ENCODE peak calls at places on chromosomes 2 and 18, in four cellular contexts. One of them, this sample, is unnamed.
A peak's percentile ranks its signal among the peaks of the same experiment; 100 is the strongest.

GRCh38 chr2:46257476-46257875 is 39.7 kb upstream of the EPAS1 start:
- DNase-seq in A549: no peak
- DNase-seq in HepG2: no peak
- DNase-seq in WTC11: no peak
- DNase-seq in this sample: no peak

GRCh38 chr18:56641714-56642331 is 3.4 kb upstream of the TXNL1 start:
- DNase-seq in A549: peak; percentile 13
- DNase-seq in HepG2: peak; percentile 71
- DNase-seq in WTC11: no peak
- DNase-seq in this sample: no peak

GRCh38 chr2:126059379-126059778 is 596.6 kb upstream of the GYPC start:
- DNase-seq in A549: no peak
- DNase-seq in HepG2: no peak
- DNase-seq in WTC11: no peak
- DNase-seq in this sample: no peak

GRCh38 chr2:163877316-163877715 is 141.5 kb upstream of the FIGN start:
- DNase-seq in A549: no peak
- DNase-seq in HepG2: no peak
- DNase-seq in WTC11: no peak
- DNase-seq in this sample: no peak

GRCh38 chr2:240959214-240959940 is 39.0 kb upstream of the SNED1 start:
- DNase-seq in A549: no peak
- DNase-seq in HepG2: no peak
- DNase-seq in WTC11: no peak
- DNase-seq in this sample: no peak

GRCh38 chr2:150011336-150011735 is 423.8 kb upstream of the MMADHC start:
- DNase-seq in A549: no peak
- DNase-seq in HepG2: no peak
- DNase-seq in WTC11: no peak
- DNase-seq in this sample: no peak

GRCh38 chr2:11746807-11747459 is 501 bp downstream of the LPIN1 start:
- DNase-seq in A549: peak; percentile 35
- DNase-seq in HepG2: peak; percentile 57
- DNase-seq in WTC11: peak; percentile 41
- DNase-seq in this sample: no peak

GRCh38 chr18:7157760-7158159 is 40.2 kb upstream of the LAMA1 start:
- DNase-seq in A549: no peak
- DNase-seq in HepG2: no peak
- DNase-seq in WTC11: no peak
- DNase-seq in this sample: no peak

GRCh38 chr2:23565374-23565773 is 180.4 kb downstream of the KLHL29 start:
- DNase-seq in A549: no peak
- DNase-seq in HepG2: no peak
- DNase-seq in WTC11: no peak
- DNase-seq in this sample: no peak

GRCh38 chr2:172516299-172516698 is 39.6 kb upstream of the PDK1 start:
- DNase-seq in A549: peak; percentile 26
- DNase-seq in HepG2: no peak
- DNase-seq in WTC11: no peak
- DNase-seq in this sample: no peak

GRCh38 chr2:218662377-218662776 is 2.9 kb downstream of the BCS1L start:
- DNase-seq in A549: no peak
- DNase-seq in HepG2: no peak
- DNase-seq in WTC11: no peak
- DNase-seq in this sample: no peak

GRCh38 chr18:74197705-74198341 is 49.5 kb downstream of the TIMM21 start:
- DNase-seq in A549: no peak
- DNase-seq in HepG2: no peak
- DNase-seq in WTC11: no peak
- DNase-seq in this sample: no peak
- TF ChIP-seq NR3C1 in A549: no peak
- TF ChIP-seq NR3C1 in HepG2: no peak
- TF ChIP-seq NR3C1 in WTC11: no peak
- TF ChIP-seq NR3C1 in this sample: no peak

GRCh38 chr2:216890138-216890537 is 30.3 kb upstream of the TNP1 start:
- DNase-seq in A549: no peak
- DNase-seq in HepG2: no peak
- DNase-seq in WTC11: no peak
- DNase-seq in this sample: no peak

GRCh38 chr2:216888086-216888485 is 28.2 kb upstream of the TNP1 start:
- DNase-seq in A549: no peak
- DNase-seq in HepG2: no peak
- DNase-seq in WTC11: no peak
- DNase-seq in this sample: no peak

GRCh38 chr2:216887132-216887531 is 27.3 kb upstream of the TNP1 start:
- DNase-seq in A549: no peak
- DNase-seq in HepG2: no peak
- DNase-seq in WTC11: no peak
- DNase-seq in this sample: no peak

GRCh38 chr2:216885117-216885553 is 25.3 kb upstream of the TNP1 start:
- DNase-seq in A549: no peak
- DNase-seq in HepG2: no peak
- DNase-seq in WTC11: no peak
- DNase-seq in this sample: no peak

DNA sequence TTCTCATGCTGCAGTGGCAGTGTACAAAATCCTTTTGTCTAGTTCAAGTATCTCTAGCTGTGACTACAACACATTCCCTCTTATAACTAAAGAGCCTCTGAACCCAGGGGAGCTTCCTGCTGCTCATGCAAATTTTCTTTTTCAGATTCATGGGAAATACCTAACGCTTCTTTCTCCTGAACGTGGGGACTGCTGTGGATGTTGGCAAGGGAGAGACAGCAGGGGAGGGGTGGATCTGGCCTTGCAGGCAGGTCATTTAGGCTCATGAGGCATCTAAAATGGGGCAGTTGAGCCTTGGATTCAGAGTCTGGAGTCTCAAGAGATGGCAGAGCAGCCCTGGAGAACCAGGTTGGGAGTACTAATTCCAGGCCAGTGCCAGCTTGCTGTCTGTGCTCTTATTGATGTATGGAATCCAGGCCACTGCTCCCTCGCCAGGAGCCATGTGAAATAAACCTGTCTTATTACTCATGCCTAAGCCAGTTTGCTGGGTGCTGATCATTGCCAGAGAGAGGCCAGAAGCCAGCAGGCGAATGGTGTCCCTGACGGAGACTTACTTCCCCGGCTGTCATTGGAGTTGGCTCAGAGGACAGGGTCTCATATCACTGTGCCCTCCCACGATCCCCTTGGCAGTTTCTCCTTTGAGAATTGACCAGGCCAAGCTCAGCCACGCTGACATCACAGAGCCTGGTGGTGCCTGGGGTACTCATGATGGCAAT is 29.2 kb upstream of the TNP1 start:
- DNase-seq in A549: no peak
- DNase-seq in HepG2: no peak
- DNase-seq in WTC11: no peak
- DNase-seq in this sample: no peak
- TF ChIP-seq NR3C1 in A549: no peak
- TF ChIP-seq NR3C1 in HepG2: no peak
- TF ChIP-seq NR3C1 in WTC11: no peak
- TF ChIP-seq NR3C1 in this sample: no peak

GRCh38 chr2:189421644-189422043 is 19.6 kb upstream of the WDR75 start:
- DNase-seq in A549: peak; percentile 33
- DNase-seq in HepG2: no peak
- DNase-seq in WTC11: no peak
- DNase-seq in this sample: no peak
- TF ChIP-seq NR3C1 in A549: no peak
- TF ChIP-seq NR3C1 in HepG2: no peak
- TF ChIP-seq NR3C1 in WTC11: no peak
- TF ChIP-seq NR3C1 in this sample: no peak

DNA sequence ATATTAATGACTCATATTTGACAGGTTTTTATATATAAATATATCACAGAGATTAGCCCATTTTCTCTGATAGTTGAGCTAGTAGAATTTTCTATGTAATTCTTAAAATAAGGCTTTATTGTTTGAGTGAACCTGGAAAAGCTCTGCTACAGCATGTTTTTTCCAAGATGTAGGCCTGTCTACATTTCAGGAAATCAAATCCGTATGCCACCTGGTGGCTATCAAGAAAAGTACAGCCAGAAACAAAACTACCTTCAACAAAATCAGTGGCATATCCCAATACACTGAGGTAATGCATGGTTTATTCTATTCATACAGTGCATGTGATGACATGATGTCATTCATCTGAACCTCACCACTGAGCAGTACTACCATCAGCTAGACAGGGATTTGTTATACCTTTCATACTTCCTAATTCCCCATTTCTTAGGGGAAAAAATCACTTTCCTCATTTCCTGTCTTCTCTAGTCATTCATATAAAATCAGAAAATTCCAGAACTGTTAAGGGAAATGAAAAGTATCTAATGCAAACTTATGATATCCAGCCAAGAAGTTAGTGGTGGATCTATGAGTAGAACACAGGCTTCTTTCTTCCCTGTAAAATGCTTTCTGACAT is 310.4 kb upstream of the SYT4 start:
- DNase-seq in A549: peak; percentile 17
- DNase-seq in HepG2: peak; percentile 25
- DNase-seq in WTC11: no peak
- DNase-seq in this sample: peak; percentile 3
- TF ChIP-seq NR3C1 in A549: no peak
- TF ChIP-seq NR3C1 in HepG2: no peak
- TF ChIP-seq NR3C1 in WTC11: no peak
- TF ChIP-seq NR3C1 in this sample: no peak

GRCh38 chr18:54390838-54391237 is 33.1 kb downstream of the C18orf54 start:
- DNase-seq in A549: no peak
- DNase-seq in HepG2: no peak
- DNase-seq in WTC11: no peak
- DNase-seq in this sample: no peak
- TF ChIP-seq NR3C1 in A549: no peak
- TF ChIP-seq NR3C1 in HepG2: no peak
- TF ChIP-seq NR3C1 in WTC11: no peak
- TF ChIP-seq NR3C1 in this sample: no peak

DNA sequence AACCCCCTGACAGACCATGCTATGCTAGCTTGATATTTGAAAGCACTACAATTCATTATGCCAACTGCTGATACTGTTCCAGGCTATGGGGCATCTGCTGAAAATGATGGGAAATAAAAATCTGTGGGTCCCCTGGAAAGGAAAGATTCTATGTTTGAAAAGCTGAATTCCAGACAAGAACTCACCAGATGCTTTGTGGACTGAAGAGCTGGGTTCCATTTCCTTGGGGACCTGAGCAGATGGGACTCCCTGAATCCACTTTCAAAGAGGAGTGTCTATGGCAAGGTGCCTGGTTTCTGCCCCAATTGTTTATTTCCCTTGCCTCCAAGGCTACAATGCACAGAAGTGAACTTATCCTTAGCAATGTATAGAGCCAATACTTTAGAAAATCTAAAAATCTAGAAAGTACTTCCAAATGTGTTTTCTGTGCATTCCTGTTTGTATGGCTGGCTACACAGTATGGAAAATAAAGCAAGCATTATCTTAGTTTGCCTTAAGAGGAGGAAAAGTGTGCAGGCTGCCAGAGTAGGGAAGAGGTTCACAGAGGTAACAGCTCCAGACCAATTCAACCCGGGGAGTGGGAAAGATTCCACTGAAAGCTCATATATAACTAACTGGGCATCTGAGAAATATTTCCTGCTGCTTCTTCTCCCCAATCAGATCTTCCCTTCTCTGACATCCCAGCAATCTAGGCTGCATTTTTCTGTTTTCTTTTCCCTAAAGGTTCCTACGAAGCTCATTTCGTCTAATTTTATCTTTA is 420.5 kb downstream of the NRXN1 start:
- DNase-seq in A549: no peak
- DNase-seq in HepG2: no peak
- DNase-seq in WTC11: no peak
- DNase-seq in this sample: no peak
- TF ChIP-seq NR3C1 in A549: no peak
- TF ChIP-seq NR3C1 in HepG2: no peak
- TF ChIP-seq NR3C1 in WTC11: no peak
- TF ChIP-seq NR3C1 in this sample: no peak

GRCh38 chr18:79515944-79516351 is 120.2 kb downstream of the NFATC1 start:
- DNase-seq in A549: no peak
- DNase-seq in HepG2: peak; percentile 5
- DNase-seq in WTC11: no peak
- DNase-seq in this sample: no peak

GRCh38 chr18:79517322-79517721 is 121.6 kb downstream of the NFATC1 start:
- DNase-seq in A549: no peak
- DNase-seq in HepG2: no peak
- DNase-seq in WTC11: no peak
- DNase-seq in this sample: no peak

GRCh38 chr18:79518028-79518682 is 122.4 kb downstream of the NFATC1 start:
- DNase-seq in A549: no peak
- DNase-seq in HepG2: no peak
- DNase-seq in WTC11: no peak
- DNase-seq in this sample: no peak

GRCh38 chr18:79515331-79515730 is 119.6 kb downstream of the NFATC1 start:
- DNase-seq in A549: no peak
- DNase-seq in HepG2: no peak
- DNase-seq in WTC11: no peak
- DNase-seq in this sample: no peak

DNA sequence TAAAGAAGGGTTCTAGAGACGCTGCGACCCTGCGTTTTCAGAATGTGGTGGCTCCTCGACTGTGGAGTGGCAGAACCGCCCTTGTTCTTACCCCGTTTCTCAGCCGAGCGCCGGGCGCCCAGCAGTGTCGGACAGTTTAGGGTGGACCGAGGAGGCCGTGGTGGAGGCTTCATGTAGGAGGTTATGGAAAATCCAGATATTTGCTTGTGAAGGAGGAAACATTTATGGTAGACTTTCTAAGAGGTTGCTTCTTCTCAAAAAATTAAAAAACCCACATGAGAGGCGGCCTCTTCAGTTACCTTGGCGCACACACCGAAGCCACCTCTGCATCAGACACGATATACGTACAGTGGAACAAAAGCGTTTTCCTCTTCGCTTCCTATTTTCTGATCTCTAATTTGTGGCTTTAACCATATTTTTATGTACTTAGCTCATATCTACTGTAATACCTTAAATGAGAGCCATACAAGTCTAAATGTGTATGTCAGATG is 120.8 kb downstream of the NFATC1 start:
- DNase-seq in A549: no peak
- DNase-seq in HepG2: no peak
- DNase-seq in WTC11: no peak
- DNase-seq in this sample: no peak
- TF ChIP-seq NR3C1 in A549: no peak
- TF ChIP-seq NR3C1 in HepG2: no peak
- TF ChIP-seq NR3C1 in WTC11: no peak
- TF ChIP-seq NR3C1 in this sample: no peak

GRCh38 chr2:216570357-216570756 is 62.9 kb upstream of the IGFBP2 start:
- DNase-seq in A549: no peak
- DNase-seq in HepG2: no peak
- DNase-seq in WTC11: no peak
- DNase-seq in this sample: no peak
- TF ChIP-seq NR3C1 in A549: no peak
- TF ChIP-seq NR3C1 in HepG2: no peak
- TF ChIP-seq NR3C1 in WTC11: no peak
- TF ChIP-seq NR3C1 in this sample: no peak

GRCh38 chr18:63924551-63924950 is 16.8 kb downstream of the SERPINB10 start:
- DNase-seq in A549: no peak
- DNase-seq in HepG2: no peak
- DNase-seq in WTC11: no peak
- DNase-seq in this sample: no peak
- TF ChIP-seq NR3C1 in A549: no peak
- TF ChIP-seq NR3C1 in HepG2: no peak
- TF ChIP-seq NR3C1 in WTC11: no peak
- TF ChIP-seq NR3C1 in this sample: no peak

This sample was measured in K562.